ENCODE peak calls at places on chromosomes 6 and 20, in six cellular contexts. G is HFF-Myc; K is mucosa of descending colon; M is CD8-positive, alpha-beta T cell; I is fibroblast of pulmonary artery; T is suprapubic skin. P is an unnamed sample.

GRCh38 chr6:83443516-83443915 is 12.7 kb upstream of the ME1 start:
- DNase-seq in I (no peak), G (no peak), K (no peak), T (no peak), M (no peak), P (no peak)

GRCh38 chr6:94956910-94957309 is 620.4 kb upstream of the MANEA start:
- DNase-seq in M (no peak), G (no peak), T (no peak), K (no peak), I (no peak), P (no peak)

GRCh38 chr20:49433387-49433786 is 49.1 kb downstream of the KCNB1 start:
- DNase-seq in K (no peak), T (no peak), G (no peak), M (no peak), I (no peak), P (no peak)

GRCh38 chr20:46060975-46061374 is 28.8 kb downstream of the NCOA5 start:
- DNase-seq in G (no peak), M (no peak), K (no peak), I (no peak), T (no peak), P (no peak)

GRCh38 chr6:133396225-133396624 is 155.1 kb downstream of the EYA4 start:
- DNase-seq in K (no peak), T (no peak), M (no peak), G (peak), I (peak), P (no peak)

GRCh38 chr20:12180107-12180661 is 262.5 kb downstream of the BTBD3 start:
- DNase-seq in I (no peak), G (no peak), T (no peak), K (no peak), M (no peak), P (no peak)

GRCh38 chr6:163232649-163233048 is 181.9 kb upstream of the QKI start:
- DNase-seq in T (no peak), K (no peak), G (no peak), I (no peak), M (no peak), P (no peak)

GRCh38 chr20:43558412-43559146 is at the start of gene SGK2:
- DNase-seq in M (no peak), T (no peak), G (no peak), K (peak), I (peak), P (no peak)

GRCh38 chr6:26355366-26355765 is 9.6 kb upstream of the BTN3A2 start:
- DNase-seq in I (no peak), T (no peak), M (no peak), K (no peak), G (no peak), P (no peak)

GRCh38 chr6:26613717-26614683 is 17.2 kb downstream of the ABT1 start:
- DNase-seq in I (no peak), G (no peak), T (no peak), M (no peak), K (peak), P (no peak)

GRCh38 chr6:3041606-3042005 is 26.7 kb upstream of the RIPK1 start:
- DNase-seq in T (no peak), K (no peak), G (no peak), M (no peak), I (no peak), P (no peak)

GRCh38 chr6:22071655-22072054 is 225.2 kb downstream of the PRL start:
- DNase-seq in M (no peak), T (no peak), I (peak), G (peak), K (peak), P (no peak)

GRCh38 chr20:4326194-4327065 is 311.1 kb upstream of the RNF24 start:
- DNase-seq in G (no peak), K (no peak), M (no peak), I (no peak), T (no peak), P (no peak)

GRCh38 chr6:89494131-89494793 is 61.3 kb downstream of the ANKRD6 start:
- DNase-seq in I (no peak), T (no peak), K (no peak), M (no peak), G (no peak), P (no peak)

GRCh38 chr20:42864116-42864515 is 325.6 kb downstream of the PTPRT start:
- DNase-seq in I (no peak), M (no peak), K (no peak), G (no peak), T (no peak), P (no peak)

GRCh38 chr20:34302312-34302722 is 838 bp downstream of the AHCY start:
- DNase-seq in G (no peak), K (no peak), I (peak), T (no peak), M (no peak), P (no peak)

GRCh38 chr6:124793406-124793805 is 168.8 kb upstream of the RNF217 start:
- DNase-seq in M (no peak), T (no peak), I (peak), K (no peak), G (no peak), P (no peak)
- TF ChIP-seq CTCF in M (no peak), T (no peak), I (no peak), K (no peak), G (no peak), P (no peak)

GRCh38 chr6:137492289-137492688 is 1.9 kb downstream of the OLIG3 start:
- DNase-seq in I (no peak), M (no peak), K (no peak), T (no peak), G (no peak), P (no peak)
- H3K4me3 ChIP-seq in I (no peak), M (no peak), K (no peak), T (no peak), G (no peak), P (no peak)

GRCh38 chr6:144690659-144691058 is 405.5 kb downstream of the UTRN start:
- DNase-seq in I (no peak), G (no peak), M (no peak), K (no peak), T (no peak), P (no peak)
- TF ChIP-seq CTCF in I (no peak), G (no peak), M (no peak), K (no peak), T (no peak), P (no peak)

GRCh38 chr6:31466466-31466865 is 31.5 kb upstream of the MICB start:
- DNase-seq in T (no peak), G (no peak), K (no peak), M (no peak), I (no peak), P (no peak)

GRCh38 chr6:31464252-31465184 is 33.4 kb upstream of the MICB start:
- DNase-seq in I (no peak), G (no peak), M (no peak), K (no peak), T (no peak), P (no peak)

GRCh38 chr6:31462964-31463940 is 34.7 kb upstream of the MICB start:
- DNase-seq in K (peak), T (peak), I (peak), G (no peak), M (peak), P (peak)

GRCh38 chr6:31465718-31466117 is 32.2 kb upstream of the MICB start:
- DNase-seq in T (no peak), K (no peak), G (no peak), I (no peak), M (no peak), P (no peak)

GRCh38 chr6:31465185-31465536 is 32.8 kb upstream of the MICB start:
- DNase-seq in T (no peak), I (no peak), K (no peak), G (no peak), M (no peak), P (no peak)
- H3K4me3 ChIP-seq in T (peak), I (no peak), K (no peak), G (no peak), M (peak), P (no peak)

DNA sequence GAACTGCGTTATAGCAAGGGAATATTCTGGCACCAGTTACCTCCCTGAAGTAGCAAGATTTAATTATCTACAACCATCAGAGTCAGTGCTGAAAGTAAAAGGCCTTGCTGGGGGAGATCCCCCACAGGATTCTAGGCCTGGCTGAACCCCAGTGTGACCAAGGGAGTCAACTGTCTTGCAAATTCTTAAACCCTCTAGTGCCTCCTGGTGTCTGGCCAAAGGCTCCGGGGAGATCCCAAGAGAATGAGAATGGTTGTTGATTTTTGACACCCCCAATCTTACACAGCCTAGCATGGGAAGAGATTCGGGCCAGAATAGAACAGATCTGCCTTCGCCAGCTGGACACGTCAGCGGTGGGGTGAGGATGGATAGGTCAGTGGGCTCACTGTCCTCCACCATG is 179.4 kb downstream of the ERMARD start:
- DNase-seq in I (no peak), K (no peak), M (peak), T (no peak), G (no peak), P (no peak)
- TF ChIP-seq CTCF in I (no peak), K (no peak), M (peak), T (no peak), G (no peak), P (no peak)

GRCh38 chr6:165661416-165662001 is 1.5 kb downstream of the PDE10A start:
- DNase-seq in K (no peak), I (peak), M (no peak), T (no peak), G (no peak), P (no peak)
- H3K4me3 ChIP-seq in K (no peak), I (peak), M (no peak), T (peak), G (no peak), P (peak)

GRCh38 chr6:38973178-38974057 is 75.2 kb upstream of the GLP1R start:
- DNase-seq in I (peak), K (no peak), T (no peak), M (no peak), G (peak), P (peak)
- TF ChIP-seq CTCF in I (peak), K (no peak), T (peak), M (peak), G (peak), P (peak)

GRCh38 chr6:36729169-36729549 is 31.5 kb downstream of the RAB44 start:
- DNase-seq in I (peak), K (no peak), G (no peak), T (no peak), M (no peak), P (no peak)
- H3K4me3 ChIP-seq in I (no peak), K (no peak), G (no peak), T (no peak), M (no peak), P (no peak)

GRCh38 chr20:20184149-20184548 is 131.8 kb downstream of the CFAP61 start:
- DNase-seq in I (peak), G (no peak), K (no peak), M (no peak), T (no peak), P (no peak)
- TF ChIP-seq CTCF in I (peak), G (peak), K (no peak), M (no peak), T (no peak), P (peak)

P was measured in astrocyte of the cerebellum.